ENCODE peak calls at places on chromosomes 6 and 20, in four cellular contexts. One of them, this sample, is unnamed.
A peak's percentile ranks its signal among the peaks of the same experiment; 100 is the strongest.

GRCh38 chr6:37830225-37830624 is 10.7 kb downstream of the ZFAND3 start:
- DNase-seq in endothelial cell of umbilical vein: no peak
- DNase-seq in kidney: no peak
- DNase-seq in trophoblast cell: no peak
- DNase-seq in this sample: no peak

GRCh38 chr20:25217161-25218108 is 21.9 kb downstream of the ENTPD6 start:
- DNase-seq in endothelial cell of umbilical vein: no peak
- DNase-seq in kidney: no peak
- DNase-seq in trophoblast cell: no peak
- DNase-seq in this sample: no peak

GRCh38 chr6:113859349-113860164 is 2.4 kb downstream of the MARCKS start:
- DNase-seq in endothelial cell of umbilical vein: peak; percentile 28
- DNase-seq in kidney: peak; percentile 83
- DNase-seq in trophoblast cell: peak; percentile 15
- DNase-seq in this sample: peak; percentile 55

GRCh38 chr20:8782804-8783203 is 286.1 kb upstream of the PLCB4 start:
- DNase-seq in endothelial cell of umbilical vein: no peak
- DNase-seq in kidney: no peak
- DNase-seq in trophoblast cell: no peak
- DNase-seq in this sample: peak; percentile 44

GRCh38 chr20:47019106-47019824 is 124.6 kb downstream of the EYA2 start:
- DNase-seq in endothelial cell of umbilical vein: no peak
- DNase-seq in kidney: peak; percentile 81
- DNase-seq in trophoblast cell: no peak
- DNase-seq in this sample: peak; percentile 47

GRCh38 chr6:56364482-56365313 is 117.3 kb upstream of the COL21A1 start:
- DNase-seq in endothelial cell of umbilical vein: peak; percentile 48
- DNase-seq in kidney: no peak
- DNase-seq in trophoblast cell: no peak
- DNase-seq in this sample: peak; percentile 71

GRCh38 chr6:22829070-22829469 is 259.7 kb downstream of the HDGFL1 start:
- DNase-seq in endothelial cell of umbilical vein: peak; percentile 26
- DNase-seq in kidney: no peak
- DNase-seq in trophoblast cell: no peak
- DNase-seq in this sample: no peak

GRCh38 chr6:14811760-14812428 is 434.0 kb upstream of the JARID2 start:
- DNase-seq in endothelial cell of umbilical vein: no peak
- DNase-seq in kidney: no peak
- DNase-seq in trophoblast cell: no peak
- DNase-seq in this sample: peak; percentile 90

GRCh38 chr6:20906938-20907337 is 372.7 kb downstream of the CDKAL1 start:
- DNase-seq in endothelial cell of umbilical vein: no peak
- DNase-seq in kidney: no peak
- DNase-seq in trophoblast cell: no peak
- DNase-seq in this sample: peak; percentile 98

GRCh38 chr6:158850807-158851115 is 31.6 kb upstream of the EZR start:
- DNase-seq in endothelial cell of umbilical vein: no peak
- DNase-seq in kidney: no peak
- DNase-seq in trophoblast cell: no peak
- DNase-seq in this sample: peak; percentile 24

GRCh38 chr20:50009521-50010454 is 27.0 kb downstream of the SNAI1 start:
- DNase-seq in endothelial cell of umbilical vein: no peak
- DNase-seq in kidney: no peak
- DNase-seq in trophoblast cell: no peak
- DNase-seq in this sample: no peak

GRCh38 chr20:23874747-23875146 is 4.8 kb downstream of the CST5 start:
- DNase-seq in endothelial cell of umbilical vein: no peak
- DNase-seq in kidney: no peak
- DNase-seq in trophoblast cell: no peak
- DNase-seq in this sample: no peak

GRCh38 chr6:167441653-167442644 is 117.1 kb downstream of the TTLL2 start:
- DNase-seq in endothelial cell of umbilical vein: no peak
- DNase-seq in kidney: no peak
- DNase-seq in trophoblast cell: peak; percentile 73
- DNase-seq in this sample: no peak

GRCh38 chr6:29753309-29753644 is 30.0 kb downstream of the HLA-F start:
- DNase-seq in endothelial cell of umbilical vein: no peak
- DNase-seq in kidney: no peak
- DNase-seq in trophoblast cell: no peak
- DNase-seq in this sample: no peak

GRCh38 chr20:57400821-57401564 is 9.8 kb downstream of the RBM38 start:
- DNase-seq in endothelial cell of umbilical vein: no peak
- DNase-seq in kidney: peak; percentile 72
- DNase-seq in trophoblast cell: no peak
- DNase-seq in this sample: no peak

GRCh38 chr20:33037456-33037855 is 6.0 kb downstream of the BPIFB6 start:
- DNase-seq in endothelial cell of umbilical vein: no peak
- DNase-seq in kidney: no peak
- DNase-seq in trophoblast cell: no peak
- DNase-seq in this sample: no peak

GRCh38 chr6:77095936-77096627 is 367.2 kb downstream of the HTR1B start:
- DNase-seq in endothelial cell of umbilical vein: no peak
- DNase-seq in kidney: no peak
- DNase-seq in trophoblast cell: no peak
- DNase-seq in this sample: no peak

GRCh38 chr6:100458841-100459154 is 5.9 kb downstream of the SIM1 start:
- DNase-seq in endothelial cell of umbilical vein: no peak
- DNase-seq in kidney: no peak
- DNase-seq in trophoblast cell: no peak
- DNase-seq in this sample: no peak

GRCh38 chr6:17885079-17885478 is 102.4 kb downstream of the KIF13A start:
- DNase-seq in endothelial cell of umbilical vein: no peak
- DNase-seq in kidney: no peak
- DNase-seq in trophoblast cell: no peak
- DNase-seq in this sample: no peak

GRCh38 chr6:129694036-129694435 is 15.9 kb downstream of the ARHGAP18 start:
- DNase-seq in endothelial cell of umbilical vein: no peak
- DNase-seq in kidney: no peak
- DNase-seq in trophoblast cell: no peak
- DNase-seq in this sample: no peak

GRCh38 chr6:159654483-159655098 is 38.5 kb downstream of the SOD2 start:
- DNase-seq in endothelial cell of umbilical vein: peak; percentile 43
- DNase-seq in kidney: no peak
- DNase-seq in trophoblast cell: no peak
- DNase-seq in this sample: peak; percentile 55

GRCh38 chr6:28922004-28922840 is 1.6 kb downstream of the TRIM27 start:
- DNase-seq in endothelial cell of umbilical vein: no peak
- DNase-seq in kidney: no peak
- DNase-seq in trophoblast cell: peak; percentile 25
- DNase-seq in this sample: no peak

GRCh38 chr6:118597636-118598035 is 49.5 kb downstream of the PLN start:
- DNase-seq in endothelial cell of umbilical vein: no peak
- DNase-seq in kidney: no peak
- DNase-seq in trophoblast cell: no peak
- DNase-seq in this sample: peak; percentile 10

GRCh38 chr6:81844686-81845085 is 92.2 kb upstream of the TENT5A start:
- DNase-seq in endothelial cell of umbilical vein: no peak
- DNase-seq in kidney: no peak
- DNase-seq in trophoblast cell: no peak
- DNase-seq in this sample: peak; percentile 11

GRCh38 chr6:1094306-1094705 is 217.6 kb upstream of the FOXQ1 start:
- DNase-seq in endothelial cell of umbilical vein: no peak
- DNase-seq in kidney: no peak
- DNase-seq in trophoblast cell: no peak
- DNase-seq in this sample: no peak

GRCh38 chr6:129766959-129767728 is 57.2 kb upstream of the ARHGAP18 start:
- DNase-seq in endothelial cell of umbilical vein: peak; percentile 57
- DNase-seq in kidney: peak; percentile 76
- DNase-seq in trophoblast cell: peak; percentile 25
- DNase-seq in this sample: peak; percentile 82

GRCh38 chr20:57198359-57199072 is 67.9 kb downstream of the BMP7 start:
- DNase-seq in endothelial cell of umbilical vein: no peak
- DNase-seq in kidney: peak; percentile 51
- DNase-seq in trophoblast cell: no peak
- DNase-seq in this sample: no peak

GRCh38 chr20:43911066-43911465 is 3.6 kb upstream of the TOX2 start:
- DNase-seq in endothelial cell of umbilical vein: peak; percentile 83
- DNase-seq in kidney: no peak
- DNase-seq in trophoblast cell: no peak
- DNase-seq in this sample: peak; percentile 80

GRCh38 chr20:40683221-40683893 is 5.7 kb downstream of the MAFB start:
- DNase-seq in endothelial cell of umbilical vein: no peak
- DNase-seq in kidney: peak; percentile 80
- DNase-seq in trophoblast cell: no peak
- DNase-seq in this sample: no peak

GRCh38 chr6:4115741-4116140 is 19.6 kb downstream of the ECI2 start:
- DNase-seq in endothelial cell of umbilical vein: no peak
- DNase-seq in kidney: no peak
- DNase-seq in trophoblast cell: peak; percentile 28
- DNase-seq in this sample: no peak

GRCh38 chr6:108968325-108968724 is 120.1 kb downstream of the ARMC2 start:
- DNase-seq in endothelial cell of umbilical vein: no peak
- DNase-seq in kidney: no peak
- DNase-seq in trophoblast cell: no peak
- DNase-seq in this sample: no peak

GRCh38 chr6:80543598-80544181 is 437.2 kb downstream of the BCKDHB start:
- DNase-seq in endothelial cell of umbilical vein: no peak
- DNase-seq in kidney: no peak
- DNase-seq in trophoblast cell: no peak
- DNase-seq in this sample: peak; percentile 93

GRCh38 chr6:47376930-47377329 is 67.2 kb upstream of the TNFRSF21 start:
- DNase-seq in endothelial cell of umbilical vein: no peak
- DNase-seq in kidney: no peak
- DNase-seq in trophoblast cell: no peak
- DNase-seq in this sample: no peak

GRCh38 chr6:20866038-20866437 is 331.8 kb downstream of the CDKAL1 start:
- DNase-seq in endothelial cell of umbilical vein: no peak
- DNase-seq in kidney: no peak
- DNase-seq in trophoblast cell: no peak
- DNase-seq in this sample: no peak

GRCh38 chr20:15045246-15045645 is 707.8 kb upstream of the FLRT3 start:
- DNase-seq in endothelial cell of umbilical vein: no peak
- DNase-seq in kidney: no peak
- DNase-seq in trophoblast cell: no peak
- DNase-seq in this sample: no peak

DNA sequence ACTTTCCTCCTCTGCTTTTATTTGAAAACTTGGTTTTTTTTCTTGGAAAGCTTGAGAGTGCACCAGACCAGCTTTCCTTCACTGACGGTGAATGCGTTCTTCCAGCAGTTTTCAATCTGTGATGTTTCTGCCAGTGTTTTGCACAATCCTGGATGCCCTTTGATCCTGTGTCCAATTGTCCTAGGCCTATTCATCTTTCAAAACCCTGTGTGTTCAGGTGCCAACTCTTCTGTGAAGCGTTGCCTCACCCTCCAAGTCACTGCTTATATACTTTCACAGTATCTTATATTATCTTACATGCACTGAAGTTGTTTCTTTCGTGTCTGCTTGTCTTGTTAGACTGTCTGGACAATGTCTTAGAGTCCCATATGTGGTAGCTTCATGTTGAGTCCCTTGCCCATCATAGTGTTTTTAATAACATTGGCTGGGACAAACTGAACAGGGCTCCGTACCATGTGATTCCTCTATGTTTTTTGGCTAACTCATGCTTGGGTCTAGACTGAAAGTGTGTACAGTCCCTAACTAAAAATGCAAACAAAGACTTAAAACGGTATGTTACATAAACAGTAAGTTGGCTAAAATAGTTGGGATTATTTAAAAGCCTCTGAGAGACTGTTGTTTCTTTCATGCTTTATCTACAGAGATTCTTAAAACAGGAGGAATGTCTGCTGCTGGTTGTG is 2.0 kb downstream of the RNF217 start:
- DNase-seq in endothelial cell of umbilical vein: peak; percentile 64
- DNase-seq in kidney: no peak
- DNase-seq in trophoblast cell: peak; percentile 12
- DNase-seq in this sample: peak; percentile 39
- H3K27ac ChIP-seq in endothelial cell of umbilical vein: peak overlapping the region; percentile 69
- H3K27ac ChIP-seq in kidney: peak overlapping the region; percentile 73
- H3K27ac ChIP-seq in trophoblast cell: peak overlapping the region; percentile 4
- H3K27ac ChIP-seq in this sample: peak overlapping the region; percentile 89

GRCh38 chr20:62625516-62625915 is 16.8 kb upstream of the SLCO4A1 start:
- DNase-seq in endothelial cell of umbilical vein: no peak
- DNase-seq in kidney: peak; percentile 76
- DNase-seq in trophoblast cell: no peak
- DNase-seq in this sample: no peak
- H3K27ac ChIP-seq in endothelial cell of umbilical vein: no peak overlapping the region
- H3K27ac ChIP-seq in kidney: no peak overlapping the region
- H3K27ac ChIP-seq in trophoblast cell: no peak overlapping the region
- H3K27ac ChIP-seq in this sample: no peak overlapping the region

GRCh38 chr6:35415065-35415880 is 36.9 kb upstream of the FANCE start:
- DNase-seq in endothelial cell of umbilical vein: peak; percentile 44
- DNase-seq in kidney: peak; percentile 82
- DNase-seq in trophoblast cell: peak; percentile 72
- DNase-seq in this sample: peak; percentile 91
- H3K27ac ChIP-seq in endothelial cell of umbilical vein: no peak overlapping the region
- H3K27ac ChIP-seq in kidney: no peak overlapping the region
- H3K27ac ChIP-seq in trophoblast cell: no peak overlapping the region
- H3K27ac ChIP-seq in this sample: peak overlapping the region; percentile 66

GRCh38 chr6:19156443-19156842 is 680.7 kb upstream of the ID4 start:
- DNase-seq in endothelial cell of umbilical vein: no peak
- DNase-seq in kidney: no peak
- DNase-seq in trophoblast cell: no peak
- DNase-seq in this sample: no peak
- H3K27ac ChIP-seq in endothelial cell of umbilical vein: no peak overlapping the region
- H3K27ac ChIP-seq in kidney: no peak overlapping the region
- H3K27ac ChIP-seq in trophoblast cell: no peak overlapping the region
- H3K27ac ChIP-seq in this sample: no peak overlapping the region

DNA sequence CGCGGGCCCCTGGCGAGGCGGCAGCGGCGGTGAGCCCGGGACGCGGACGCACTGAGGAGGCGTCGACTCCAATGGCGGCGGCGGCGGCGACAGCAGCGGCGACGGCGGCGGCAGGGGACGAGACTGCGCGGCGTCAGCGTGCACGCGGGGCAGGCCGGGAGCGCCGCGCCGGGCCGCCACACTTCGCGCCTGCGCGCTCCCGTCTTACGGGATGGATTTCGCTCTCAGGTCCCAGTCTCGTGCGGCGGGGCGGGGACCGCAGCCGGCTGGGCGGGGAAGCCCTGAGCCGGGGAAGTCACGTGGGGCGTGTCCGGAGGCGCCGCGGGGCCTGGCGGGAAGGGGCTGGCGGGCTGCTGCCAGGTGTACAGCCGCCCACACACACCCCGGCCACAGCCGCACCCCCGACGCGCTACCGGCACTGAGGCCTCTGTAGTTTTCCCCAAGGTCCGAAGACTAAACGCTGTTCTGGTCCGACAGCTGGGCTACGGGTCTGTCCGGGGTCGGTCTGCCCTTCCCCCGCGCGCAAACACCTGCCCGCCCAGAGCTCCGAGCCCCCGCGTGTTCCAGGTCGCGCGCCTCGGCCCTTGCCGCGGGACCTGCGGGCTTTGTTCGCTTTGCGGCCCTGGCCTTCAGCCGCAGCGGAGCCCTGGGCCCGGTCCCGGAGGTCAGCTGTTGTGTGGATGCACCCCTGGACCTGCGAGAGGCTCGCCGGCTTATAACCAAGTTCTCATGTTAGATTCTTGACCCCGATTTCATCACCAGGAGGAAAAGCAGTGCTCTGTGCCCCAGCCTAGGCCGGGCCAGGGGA is at the start of gene YTHDF1:
- DNase-seq in endothelial cell of umbilical vein: peak; percentile 94
- DNase-seq in kidney: peak; percentile 99
- DNase-seq in trophoblast cell: peak; percentile 96
- DNase-seq in this sample: peak; percentile 90
- H3K27ac ChIP-seq in endothelial cell of umbilical vein: peak within 1 kb of the TSS; percentile 79
- H3K27ac ChIP-seq in kidney: peak within 1 kb of the TSS; percentile 79
- H3K27ac ChIP-seq in trophoblast cell: peak within 1 kb of the TSS; percentile 85
- H3K27ac ChIP-seq in this sample: peak within 1 kb of the TSS; percentile 76

GRCh38 chr20:5663396-5663795 is 86.8 kb upstream of the SHLD1 start:
- DNase-seq in endothelial cell of umbilical vein: no peak
- DNase-seq in kidney: no peak
- DNase-seq in trophoblast cell: no peak
- DNase-seq in this sample: no peak
- H3K27ac ChIP-seq in endothelial cell of umbilical vein: no peak overlapping the region
- H3K27ac ChIP-seq in kidney: no peak overlapping the region
- H3K27ac ChIP-seq in trophoblast cell: no peak overlapping the region
- H3K27ac ChIP-seq in this sample: no peak overlapping the region